ENCODE peak calls at places on chromosomes 6 and 20, in nine cellular contexts. M, G, P, R, E, H, I, Y and B are unnamed samples.

GRCh38 chr6:97923249-97923648 is 640.2 kb upstream of the MMS22L start:
- DNase-seq in R (no peak), I (no peak), Y (no peak), H (no peak), G (no peak), E (no peak), P (no peak), M (no peak), B (no peak)

GRCh38 chr6:43836507-43836906 is 66.5 kb downstream of the VEGFA start:
- DNase-seq in H (peak; percentile 22), Y (no peak), R (no peak), M (no peak), G (no peak), P (no peak), E (no peak), I (no peak), B (no peak)

GRCh38 chr6:154569136-154569862 is 58.8 kb upstream of the CNKSR3 start:
- DNase-seq in R (no peak), M (no peak), H (no peak), Y (no peak), E (no peak), I (no peak), P (no peak), G (no peak), B (no peak)

GRCh38 chr20:49166534-49167449 is 21.3 kb downstream of the STAU1 start:
- DNase-seq in P (no peak), E (no peak), I (no peak), Y (no peak), G (no peak), R (no peak), H (no peak), M (no peak), B (no peak)

GRCh38 chr6:170522565-170523183 is 30.4 kb downstream of the PSMB1 start:
- DNase-seq in G (no peak), I (peak; percentile 38), M (no peak), E (no peak), Y (no peak), H (peak; percentile 17), P (no peak), R (peak; percentile 33), B (peak; percentile 14)

GRCh38 chr6:130215526-130215925 is 7.2 kb downstream of the SAMD3 start:
- DNase-seq in Y (no peak), H (no peak), I (no peak), P (no peak), E (peak; percentile 43), G (peak; percentile 48), R (no peak), M (no peak), B (no peak)

GRCh38 chr6:117167520-117168271 is 97.7 kb upstream of the VGLL2 start:
- DNase-seq in E (no peak), R (no peak), M (no peak), I (no peak), Y (no peak), P (no peak), G (no peak), H (peak; percentile 46), B (peak; percentile 77)

GRCh38 chr20:53804920-53805894 is 211.6 kb upstream of the ZNF217 start:
- DNase-seq in P (no peak), M (no peak), H (no peak), E (no peak), Y (no peak), I (no peak), R (no peak), G (no peak), B (peak; percentile 67)

GRCh38 chr6:18742406-18742805 is 355.3 kb downstream of the RNF144B start:
- DNase-seq in M (no peak), Y (no peak), H (peak; percentile 60), E (no peak), I (no peak), R (no peak), P (no peak), G (no peak), B (no peak)

GRCh38 chr20:32681175-32682084 is 7.7 kb upstream of the C20orf203 start:
- DNase-seq in I (no peak), Y (no peak), H (peak; percentile 44), G (no peak), M (no peak), R (no peak), P (no peak), E (no peak), B (no peak)

GRCh38 chr20:57708694-57709673 is 831 bp downstream of the PMEPA1 start:
- DNase-seq in G (peak; percentile 32), P (no peak), Y (peak; percentile 86), E (peak; percentile 43), I (peak; percentile 68), R (no peak), M (peak; percentile 53), H (no peak), B (peak; percentile 24)

GRCh38 chr6:154093231-154094044 is 54.4 kb downstream of the OPRM1 start:
- DNase-seq in M (no peak), Y (no peak), I (no peak), H (no peak), P (no peak), G (no peak), R (no peak), E (no peak), B (no peak)

GRCh38 chr6:45538636-45539035 is 160.9 kb upstream of the SUPT3H start:
- DNase-seq in E (no peak), Y (no peak), I (no peak), G (no peak), P (peak; percentile 76), R (no peak), H (no peak), M (no peak), B (no peak)

GRCh38 chr20:10537850-10538480 is 102.9 kb downstream of the SLX4IP start:
- DNase-seq in E (no peak), Y (no peak), H (peak; percentile 74), G (no peak), M (no peak), R (no peak), P (no peak), I (no peak), B (peak; percentile 32)

GRCh38 chr6:43806041-43806757 is 36.2 kb downstream of the VEGFA start:
- DNase-seq in Y (no peak), I (no peak), M (no peak), R (no peak), P (no peak), G (no peak), H (no peak), E (no peak), B (no peak)

GRCh38 chr6:3194535-3195376 is 32.7 kb downstream of the TUBB2B start:
- DNase-seq in M (no peak), H (peak; percentile 79), G (no peak), P (no peak), Y (no peak), R (peak; percentile 59), E (no peak), I (peak; percentile 31), B (no peak)

GRCh38 chr6:1381397-1382330 is 7.7 kb upstream of the FOXF2 start:
- DNase-seq in H (no peak), P (no peak), G (peak; percentile 47), I (no peak), R (peak; percentile 73), E (peak; percentile 19), Y (peak; percentile 83), M (no peak), B (peak; percentile 32)
- H3K27me3 ChIP-seq in H (no peaks in the 10 kb centered on the region), P (peaks cover 99% of the 10 kb centered on the region), G (peaks cover 46% of the 10 kb centered on the region), I (peaks cover 95% of the 10 kb centered on the region), R (peaks cover 98% of the 10 kb centered on the region), E (peaks cover 52% of the 10 kb centered on the region), Y (peaks cover 100% of the 10 kb centered on the region), M (peaks cover 80% of the 10 kb centered on the region), B (no peaks in the 10 kb centered on the region)

DNA sequence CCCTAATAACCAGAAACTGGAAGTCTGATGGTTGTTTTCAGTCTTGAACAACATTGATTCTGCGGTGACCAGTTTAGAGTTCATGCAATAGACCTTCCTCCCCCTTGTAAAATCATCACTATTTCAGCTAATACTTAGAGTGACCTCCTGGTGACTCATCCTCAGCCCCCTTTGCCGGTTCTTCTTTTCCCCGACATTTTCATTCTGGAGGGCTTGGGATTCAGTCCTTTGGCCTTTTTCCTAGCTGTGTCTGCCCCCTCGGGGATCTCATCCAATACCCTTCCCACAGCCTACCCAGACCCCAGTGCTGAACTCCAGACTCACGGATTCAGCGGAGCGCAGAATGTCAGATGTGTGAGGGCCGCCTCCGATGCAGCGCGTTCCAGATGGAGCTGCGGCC is 7.5 kb upstream of the BHLHE23 start:
- DNase-seq in G (no peak), P (no peak), H (no peak), Y (no peak), M (no peak), R (no peak), I (no peak), E (no peak), B (no peak)
- H3K4me3 ChIP-seq in G (no peak overlapping the region), P (no peak overlapping the region), H (no peak overlapping the region), Y (no peak overlapping the region), M (no peak overlapping the region), R (peak overlapping the region; percentile 43), I (no peak overlapping the region), E (no peak overlapping the region), B (no peak overlapping the region)

DNA sequence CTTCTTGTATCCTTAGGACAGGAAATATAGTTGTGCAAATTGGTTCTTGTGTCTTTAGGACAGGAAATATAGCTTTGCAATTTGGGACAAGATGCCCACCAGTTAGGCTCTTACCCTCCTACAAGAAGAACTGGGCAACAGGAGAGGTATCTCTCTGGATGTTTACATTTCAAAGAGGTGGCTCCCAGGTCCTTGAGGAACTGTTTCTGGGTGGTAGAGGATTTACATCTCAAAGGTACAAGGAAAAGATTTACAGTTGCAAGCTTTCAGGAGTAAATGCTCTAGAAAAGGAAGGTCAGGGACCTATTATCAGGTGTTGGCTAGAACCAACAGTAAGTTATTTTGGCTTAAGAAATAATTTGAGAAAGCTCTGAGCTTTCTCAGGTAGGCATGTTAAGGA is 19.2 kb downstream of the RNF182 start:
- DNase-seq in M (no peak), R (no peak), I (no peak), H (no peak), P (no peak), E (no peak), Y (no peak), G (no peak), B (no peak)
- H3K9me3 ChIP-seq in M (peaks cover 5% of the 10 kb centered on the region), R (no peaks in the 10 kb centered on the region), I (no peaks in the 10 kb centered on the region), H (no peaks in the 10 kb centered on the region), P (peaks cover 4% of the 10 kb centered on the region), E (no peaks in the 10 kb centered on the region), Y (no peaks in the 10 kb centered on the region), G (no peaks in the 10 kb centered on the region), B (peaks cover 12% of the 10 kb centered on the region)

GRCh38 chr6:1630212-1630770 is 20.6 kb downstream of the FOXC1 start:
- DNase-seq in H (no peak), P (no peak), G (no peak), I (no peak), Y (peak; percentile 59), E (no peak), R (no peak), M (no peak), B (no peak)

GRCh38 chr6:1627884-1628550 is 18.3 kb downstream of the FOXC1 start:
- DNase-seq in M (no peak), E (no peak), G (no peak), R (no peak), I (no peak), Y (peak; percentile 24), P (no peak), H (no peak), B (no peak)

GRCh38 chr6:1631251-1631650 is 21.5 kb downstream of the FOXC1 start:
- DNase-seq in M (no peak), E (no peak), G (no peak), I (no peak), Y (no peak), R (no peak), P (no peak), H (no peak), B (no peak)

GRCh38 chr6:1630771-1631217 is 21.1 kb downstream of the FOXC1 start:
- DNase-seq in G (no peak), P (no peak), E (no peak), Y (no peak), M (no peak), I (no peak), H (peak; percentile 91), R (no peak), B (no peak)

GRCh38 chr6:1629316-1629715 is 19.6 kb downstream of the FOXC1 start:
- DNase-seq in P (no peak), R (no peak), H (no peak), G (no peak), E (no peak), I (no peak), M (no peak), Y (peak; percentile 66), B (no peak)
- H3K27me3 ChIP-seq in P (peaks cover 56% of the 10 kb centered on the region), R (peaks cover 36% of the 10 kb centered on the region), H (peaks cover 20% of the 10 kb centered on the region), G (peaks cover 23% of the 10 kb centered on the region), E (peaks cover 16% of the 10 kb centered on the region), I (peaks cover 6% of the 10 kb centered on the region), M (no peaks in the 10 kb centered on the region), Y (peaks cover 52% of the 10 kb centered on the region), B (no peaks in the 10 kb centered on the region)